ENCODE peak calls at places on chromosome 11, in five cellular contexts. One of them, this sample, is unnamed. For H3K4me1, the result is how much of the 10 kb centered on the place peaks cover.

GRCh38 chr11:2302844-2303626 is 1.2 kb downstream of the TSPAN32 start:
- DNase-seq in heart right ventricle: peak
- DNase-seq in HAP-1: no peak
- DNase-seq in CD4-positive, alpha-beta memory T cell: peak
- DNase-seq in endodermal cell: no peak
- DNase-seq in this sample: no peak

GRCh38 chr11:27204527-27204926 is 158.5 kb downstream of the CCDC34 start:
- DNase-seq in heart right ventricle: no peak
- DNase-seq in HAP-1: peak
- DNase-seq in CD4-positive, alpha-beta memory T cell: no peak
- DNase-seq in endodermal cell: peak
- DNase-seq in this sample: no peak

GRCh38 chr11:120335596-120335927 is 651 bp upstream of the ARHGEF12 start:
- DNase-seq in heart right ventricle: no peak
- DNase-seq in HAP-1: no peak
- DNase-seq in CD4-positive, alpha-beta memory T cell: no peak
- DNase-seq in endodermal cell: no peak
- DNase-seq in this sample: no peak

GRCh38 chr11:131038597-131038996 is 122.3 kb upstream of the SNX19 start:
- DNase-seq in heart right ventricle: no peak
- DNase-seq in HAP-1: no peak
- DNase-seq in CD4-positive, alpha-beta memory T cell: no peak
- DNase-seq in endodermal cell: peak
- DNase-seq in this sample: no peak

GRCh38 chr11:106971864-106972263 is 46.4 kb downstream of the GUCY1A2 start:
- DNase-seq in heart right ventricle: no peak
- DNase-seq in HAP-1: no peak
- DNase-seq in CD4-positive, alpha-beta memory T cell: no peak
- DNase-seq in endodermal cell: no peak
- DNase-seq in this sample: no peak

GRCh38 chr11:7278314-7278917 is 26.7 kb downstream of the SYT9 start:
- DNase-seq in heart right ventricle: no peak
- DNase-seq in HAP-1: peak
- DNase-seq in CD4-positive, alpha-beta memory T cell: no peak
- DNase-seq in endodermal cell: peak
- DNase-seq in this sample: no peak

GRCh38 chr11:35427158-35427557 is 7.8 kb upstream of the SLC1A2 start:
- DNase-seq in heart right ventricle: no peak
- DNase-seq in HAP-1: no peak
- DNase-seq in CD4-positive, alpha-beta memory T cell: no peak
- DNase-seq in endodermal cell: no peak
- DNase-seq in this sample: no peak

GRCh38 chr11:46321757-46322156 is 25.5 kb upstream of the DGKZ start:
- DNase-seq in heart right ventricle: no peak
- DNase-seq in HAP-1: no peak
- DNase-seq in CD4-positive, alpha-beta memory T cell: no peak
- DNase-seq in endodermal cell: no peak
- DNase-seq in this sample: peak

GRCh38 chr11:31865606-31866300 is 54.6 kb upstream of the PAX6 start:
- DNase-seq in heart right ventricle: no peak
- DNase-seq in HAP-1: no peak
- DNase-seq in CD4-positive, alpha-beta memory T cell: no peak
- DNase-seq in endodermal cell: no peak
- DNase-seq in this sample: no peak

DNA sequence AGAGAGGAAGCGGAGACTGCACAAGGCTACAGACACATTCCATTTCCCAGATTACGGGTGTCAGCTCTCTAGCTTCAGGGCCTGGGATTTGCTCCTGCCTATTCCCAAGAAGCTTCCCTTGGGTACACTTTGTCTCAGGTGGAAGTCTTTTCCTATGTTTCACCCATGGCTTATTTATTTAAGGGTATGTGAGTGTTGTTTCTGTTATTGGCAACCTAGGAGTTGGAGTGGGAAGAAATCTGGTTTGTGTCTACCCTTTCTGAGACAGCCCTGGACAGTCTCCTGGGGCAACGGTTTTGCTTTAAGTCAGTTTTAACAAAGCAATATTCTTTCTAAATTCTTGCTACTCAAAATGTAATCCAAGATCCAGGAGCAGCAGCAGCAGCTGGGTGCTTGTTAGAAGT is 127.0 kb downstream of the MICAL2 start:
- DNase-seq in heart right ventricle: no peak
- DNase-seq in HAP-1: no peak
- DNase-seq in CD4-positive, alpha-beta memory T cell: no peak
- DNase-seq in endodermal cell: no peak
- DNase-seq in this sample: no peak
- H3K4me1 ChIP-seq in heart right ventricle: under half
- H3K4me1 ChIP-seq in HAP-1: under half
- H3K4me1 ChIP-seq in CD4-positive, alpha-beta memory T cell: under half
- H3K4me1 ChIP-seq in endodermal cell: under half
- H3K4me1 ChIP-seq in this sample: under half

DNA sequence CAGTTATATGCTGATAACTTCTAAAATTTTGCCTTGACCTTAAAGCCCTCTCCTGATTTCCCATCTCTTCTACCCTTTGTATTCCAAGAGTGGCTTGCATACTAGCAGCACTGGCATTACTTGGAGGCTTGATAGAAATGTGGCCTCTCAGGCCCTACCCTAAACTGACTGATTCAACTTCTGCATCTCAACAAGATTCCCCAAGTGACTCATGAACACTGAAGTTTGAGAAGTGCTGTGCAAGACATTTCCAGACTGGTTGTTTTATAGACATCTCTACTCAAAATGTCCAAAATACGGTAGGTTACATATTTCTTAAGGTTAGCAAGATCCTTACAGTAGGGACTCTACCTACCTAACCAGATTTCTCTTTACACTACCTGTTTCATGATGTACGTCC is 48.6 kb downstream of the SESN3 start:
- DNase-seq in heart right ventricle: no peak
- DNase-seq in HAP-1: no peak
- DNase-seq in CD4-positive, alpha-beta memory T cell: no peak
- DNase-seq in endodermal cell: no peak
- DNase-seq in this sample: peak
- H3K4me1 ChIP-seq in heart right ventricle: under half
- H3K4me1 ChIP-seq in HAP-1: under half
- H3K4me1 ChIP-seq in CD4-positive, alpha-beta memory T cell: under half
- H3K4me1 ChIP-seq in endodermal cell: under half
- H3K4me1 ChIP-seq in this sample: under half

DNA sequence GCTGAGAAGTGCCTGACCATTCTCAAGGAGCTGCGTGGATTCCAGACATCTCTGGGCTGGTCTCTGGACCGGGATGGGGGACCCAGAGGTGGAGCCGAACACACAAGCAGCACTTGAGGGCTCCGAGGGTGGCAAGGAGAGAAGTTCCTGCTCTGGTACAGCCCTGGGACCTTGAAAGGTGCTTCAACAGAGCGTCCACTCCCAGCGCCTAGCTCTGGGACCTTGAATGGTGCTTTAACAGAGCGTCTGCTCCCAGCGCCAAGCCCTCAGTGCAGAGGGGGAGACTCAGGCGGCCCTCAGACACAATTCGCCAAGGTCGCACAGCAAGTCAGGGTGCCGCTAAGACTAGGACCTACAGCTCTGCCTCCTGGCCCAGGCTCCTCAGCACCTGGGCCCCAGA is 10.6 kb upstream of the NPAS4 start:
- DNase-seq in heart right ventricle: no peak
- DNase-seq in HAP-1: no peak
- DNase-seq in CD4-positive, alpha-beta memory T cell: no peak
- DNase-seq in endodermal cell: no peak
- DNase-seq in this sample: no peak
- H3K4me1 ChIP-seq in heart right ventricle: under half
- H3K4me1 ChIP-seq in HAP-1: under half
- H3K4me1 ChIP-seq in CD4-positive, alpha-beta memory T cell: under half
- H3K4me1 ChIP-seq in endodermal cell: under half
- H3K4me1 ChIP-seq in this sample: under half

GRCh38 chr11:48019597-48019996 is 39.2 kb downstream of the PTPRJ start:
- DNase-seq in heart right ventricle: no peak
- DNase-seq in HAP-1: no peak
- DNase-seq in CD4-positive, alpha-beta memory T cell: no peak
- DNase-seq in endodermal cell: no peak
- DNase-seq in this sample: no peak

GRCh38 chr11:48018561-48019229 is 38.3 kb downstream of the PTPRJ start:
- DNase-seq in heart right ventricle: no peak
- DNase-seq in HAP-1: peak
- DNase-seq in CD4-positive, alpha-beta memory T cell: no peak
- DNase-seq in endodermal cell: peak
- DNase-seq in this sample: no peak

GRCh38 chr11:48022445-48022844 is 42.1 kb downstream of the PTPRJ start:
- DNase-seq in heart right ventricle: no peak
- DNase-seq in HAP-1: no peak
- DNase-seq in CD4-positive, alpha-beta memory T cell: no peak
- DNase-seq in endodermal cell: no peak
- DNase-seq in this sample: no peak

GRCh38 chr11:48019230-48019584 is 38.8 kb downstream of the PTPRJ start:
- DNase-seq in heart right ventricle: no peak
- DNase-seq in HAP-1: no peak
- DNase-seq in CD4-positive, alpha-beta memory T cell: peak
- DNase-seq in endodermal cell: peak
- DNase-seq in this sample: no peak

GRCh38 chr11:48020092-48020755 is 39.9 kb downstream of the PTPRJ start:
- DNase-seq in heart right ventricle: no peak
- DNase-seq in HAP-1: no peak
- DNase-seq in CD4-positive, alpha-beta memory T cell: peak
- DNase-seq in endodermal cell: no peak
- DNase-seq in this sample: no peak
- H3K4me1 ChIP-seq in heart right ventricle: under half
- H3K4me1 ChIP-seq in HAP-1: under half
- H3K4me1 ChIP-seq in CD4-positive, alpha-beta memory T cell: half or more
- H3K4me1 ChIP-seq in endodermal cell: under half
- H3K4me1 ChIP-seq in this sample: under half

DNA sequence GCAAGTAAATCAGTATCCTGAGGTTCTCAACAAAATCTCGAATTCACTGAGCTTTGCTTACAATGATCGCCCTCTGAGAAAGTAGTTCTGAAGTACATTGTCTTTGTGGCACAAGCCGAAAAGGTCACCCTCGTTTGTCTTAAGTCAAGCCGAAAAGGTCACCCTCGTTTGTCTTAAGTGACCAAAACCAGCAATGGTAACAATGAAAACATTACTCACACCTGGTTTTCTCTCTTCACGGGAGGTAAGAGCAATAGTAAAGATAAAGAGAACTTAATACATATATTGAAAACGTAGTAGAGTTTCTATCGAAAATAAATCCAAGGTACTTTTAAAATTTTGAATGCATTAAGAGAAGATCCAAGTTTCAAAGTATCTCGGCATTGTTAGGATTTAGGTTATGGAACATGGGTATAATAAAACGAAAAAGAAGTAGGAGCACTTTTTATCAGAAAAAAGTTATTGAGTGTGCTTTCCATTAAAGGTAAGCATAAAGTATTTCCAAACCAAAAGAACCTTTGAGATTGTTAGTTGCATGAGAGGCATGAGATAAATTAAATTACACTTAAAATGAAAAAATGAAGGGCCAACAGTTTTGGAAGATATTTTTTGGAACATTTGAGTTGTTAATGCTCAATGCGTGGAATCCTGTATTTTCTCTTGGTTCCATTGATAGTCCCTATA is 1.2 kb downstream of the BARX2 start:
- DNase-seq in heart right ventricle: no peak
- DNase-seq in HAP-1: no peak
- DNase-seq in CD4-positive, alpha-beta memory T cell: no peak
- DNase-seq in endodermal cell: no peak
- DNase-seq in this sample: no peak
- H3K4me1 ChIP-seq in heart right ventricle: under half
- H3K4me1 ChIP-seq in HAP-1: under half
- H3K4me1 ChIP-seq in CD4-positive, alpha-beta memory T cell: under half
- H3K4me1 ChIP-seq in endodermal cell: under half
- H3K4me1 ChIP-seq in this sample: under half

GRCh38 chr11:56855217-56855616 is 106.7 kb upstream of the OR9G4 start:
- DNase-seq in heart right ventricle: no peak
- DNase-seq in HAP-1: no peak
- DNase-seq in CD4-positive, alpha-beta memory T cell: no peak
- DNase-seq in endodermal cell: no peak
- DNase-seq in this sample: no peak
- H3K4me1 ChIP-seq in heart right ventricle: under half
- H3K4me1 ChIP-seq in HAP-1: under half
- H3K4me1 ChIP-seq in CD4-positive, alpha-beta memory T cell: under half
- H3K4me1 ChIP-seq in endodermal cell: under half
- H3K4me1 ChIP-seq in this sample: under half